ENCODE peak calls at places on chromosome 1, in seven cellular contexts. One of them, this sample, is unnamed.

GRCh38 chr1:154941332-154941995 is 4.9 kb upstream of the PMVK start:
- DNase-seq in astrocyte: no peak
- DNase-seq in fibroblast of the conjunctiva: no peak
- DNase-seq in thyroid gland: peak; percentile 86
- DNase-seq in GM23248: no peak
- DNase-seq in stimulated activated CD4-positive, alpha-beta T cell treated with anti-CD3 and anti-CD28 coated beads, Interleukin-2, amount 100 ng/mL, for 48 hours: no peak
- DNase-seq in activated naive CD4-positive, alpha-beta T cell: no peak
- DNase-seq in this sample: no peak

GRCh38 chr1:24769656-24770651 is 24.7 kb downstream of the CLIC4 start:
- DNase-seq in astrocyte: peak; percentile 98
- DNase-seq in fibroblast of the conjunctiva: peak; percentile 81
- DNase-seq in thyroid gland: no peak
- DNase-seq in GM23248: peak; percentile 93
- DNase-seq in stimulated activated CD4-positive, alpha-beta T cell treated with anti-CD3 and anti-CD28 coated beads, Interleukin-2, amount 100 ng/mL, for 48 hours: no peak
- DNase-seq in activated naive CD4-positive, alpha-beta T cell: no peak
- DNase-seq in this sample: no peak

GRCh38 chr1:115505157-115505571 is 136.6 kb upstream of the VANGL1 start:
- DNase-seq in astrocyte: peak; percentile 80
- DNase-seq in fibroblast of the conjunctiva: no peak
- DNase-seq in thyroid gland: peak; percentile 34
- DNase-seq in GM23248: peak; percentile 52
- DNase-seq in stimulated activated CD4-positive, alpha-beta T cell treated with anti-CD3 and anti-CD28 coated beads, Interleukin-2, amount 100 ng/mL, for 48 hours: no peak
- DNase-seq in activated naive CD4-positive, alpha-beta T cell: no peak
- DNase-seq in this sample: no peak

GRCh38 chr1:243345205-243345604 is 89.4 kb downstream of the SDCCAG8 start:
- DNase-seq in astrocyte: no peak
- DNase-seq in fibroblast of the conjunctiva: peak; percentile 16
- DNase-seq in thyroid gland: no peak
- DNase-seq in GM23248: peak; percentile 39
- DNase-seq in stimulated activated CD4-positive, alpha-beta T cell treated with anti-CD3 and anti-CD28 coated beads, Interleukin-2, amount 100 ng/mL, for 48 hours: no peak
- DNase-seq in activated naive CD4-positive, alpha-beta T cell: no peak
- DNase-seq in this sample: no peak

GRCh38 chr1:7278827-7279752 is 492.0 kb upstream of the VAMP3 start:
- DNase-seq in astrocyte: no peak
- DNase-seq in fibroblast of the conjunctiva: no peak
- DNase-seq in thyroid gland: no peak
- DNase-seq in GM23248: no peak
- DNase-seq in stimulated activated CD4-positive, alpha-beta T cell treated with anti-CD3 and anti-CD28 coated beads, Interleukin-2, amount 100 ng/mL, for 48 hours: no peak
- DNase-seq in activated naive CD4-positive, alpha-beta T cell: no peak
- DNase-seq in this sample: no peak

GRCh38 chr1:178093958-178094751 is at the start of gene RASAL2:
- DNase-seq in astrocyte: peak; percentile 34
- DNase-seq in fibroblast of the conjunctiva: no peak
- DNase-seq in thyroid gland: peak; percentile 69
- DNase-seq in GM23248: peak; percentile 85
- DNase-seq in stimulated activated CD4-positive, alpha-beta T cell treated with anti-CD3 and anti-CD28 coated beads, Interleukin-2, amount 100 ng/mL, for 48 hours: no peak
- DNase-seq in activated naive CD4-positive, alpha-beta T cell: no peak
- DNase-seq in this sample: no peak

GRCh38 chr1:223811634-223812101 is 34.1 kb downstream of the TP53BP2 start:
- DNase-seq in astrocyte: peak; percentile 20
- DNase-seq in fibroblast of the conjunctiva: no peak
- DNase-seq in thyroid gland: no peak
- DNase-seq in GM23248: peak; percentile 65
- DNase-seq in stimulated activated CD4-positive, alpha-beta T cell treated with anti-CD3 and anti-CD28 coated beads, Interleukin-2, amount 100 ng/mL, for 48 hours: no peak
- DNase-seq in activated naive CD4-positive, alpha-beta T cell: no peak
- DNase-seq in this sample: no peak

GRCh38 chr1:41882068-41882477 is 36.6 kb downstream of the HIVEP3 start:
- DNase-seq in astrocyte: no peak
- DNase-seq in fibroblast of the conjunctiva: no peak
- DNase-seq in thyroid gland: peak; percentile 59
- DNase-seq in GM23248: no peak
- DNase-seq in stimulated activated CD4-positive, alpha-beta T cell treated with anti-CD3 and anti-CD28 coated beads, Interleukin-2, amount 100 ng/mL, for 48 hours: no peak
- DNase-seq in activated naive CD4-positive, alpha-beta T cell: no peak
- DNase-seq in this sample: no peak

GRCh38 chr1:247376659-247377058 is 39.3 kb upstream of the NLRP3 start:
- DNase-seq in astrocyte: no peak
- DNase-seq in fibroblast of the conjunctiva: no peak
- DNase-seq in thyroid gland: no peak
- DNase-seq in GM23248: no peak
- DNase-seq in stimulated activated CD4-positive, alpha-beta T cell treated with anti-CD3 and anti-CD28 coated beads, Interleukin-2, amount 100 ng/mL, for 48 hours: no peak
- DNase-seq in activated naive CD4-positive, alpha-beta T cell: no peak
- DNase-seq in this sample: no peak

GRCh38 chr1:24374891-24375786 is 38.4 kb downstream of the STPG1 start:
- DNase-seq in astrocyte: peak; percentile 82
- DNase-seq in fibroblast of the conjunctiva: no peak
- DNase-seq in thyroid gland: no peak
- DNase-seq in GM23248: no peak
- DNase-seq in stimulated activated CD4-positive, alpha-beta T cell treated with anti-CD3 and anti-CD28 coated beads, Interleukin-2, amount 100 ng/mL, for 48 hours: no peak
- DNase-seq in activated naive CD4-positive, alpha-beta T cell: no peak
- DNase-seq in this sample: no peak

GRCh38 chr1:111725192-111725591 is 14.0 kb downstream of the INKA2 start:
- DNase-seq in astrocyte: no peak
- DNase-seq in fibroblast of the conjunctiva: no peak
- DNase-seq in thyroid gland: peak; percentile 70
- DNase-seq in GM23248: no peak
- DNase-seq in stimulated activated CD4-positive, alpha-beta T cell treated with anti-CD3 and anti-CD28 coated beads, Interleukin-2, amount 100 ng/mL, for 48 hours: no peak
- DNase-seq in activated naive CD4-positive, alpha-beta T cell: no peak
- DNase-seq in this sample: no peak

GRCh38 chr1:40710581-40711315 is 19.2 kb downstream of the NFYC start:
- DNase-seq in astrocyte: peak; percentile 37
- DNase-seq in fibroblast of the conjunctiva: no peak
- DNase-seq in thyroid gland: peak; percentile 25
- DNase-seq in GM23248: peak; percentile 40
- DNase-seq in stimulated activated CD4-positive, alpha-beta T cell treated with anti-CD3 and anti-CD28 coated beads, Interleukin-2, amount 100 ng/mL, for 48 hours: no peak
- DNase-seq in activated naive CD4-positive, alpha-beta T cell: no peak
- DNase-seq in this sample: no peak